ENCODE peak calls at places on chromosomes 1 and 21, in seven cellular contexts. One of them, this sample, is unnamed. For H3K4me1, the result is how much of the 10 kb centered on the place peaks cover.

GRCh38 chr1:167538657-167539056 is 14.9 kb downstream of the CREG1 start:
- DNase-seq in PC-3: no peak
- DNase-seq in upper lobe of right lung: no peak
- DNase-seq in fibroblast of lung: no peak
- DNase-seq in thoracic aorta: no peak
- DNase-seq in sigmoid colon: no peak
- DNase-seq in upper lobe of left lung: no peak
- DNase-seq in this sample: no peak

GRCh38 chr1:29235955-29236742 is at the start of gene PTPRU:
- DNase-seq in PC-3: peak
- DNase-seq in upper lobe of right lung: peak
- DNase-seq in fibroblast of lung: peak
- DNase-seq in thoracic aorta: peak
- DNase-seq in sigmoid colon: peak
- DNase-seq in upper lobe of left lung: peak
- DNase-seq in this sample: no peak

GRCh38 chr1:29653886-29654450 is 417.6 kb downstream of the PTPRU start:
- DNase-seq in PC-3: no peak
- DNase-seq in upper lobe of right lung: no peak
- DNase-seq in fibroblast of lung: no peak
- DNase-seq in thoracic aorta: no peak
- DNase-seq in sigmoid colon: no peak
- DNase-seq in upper lobe of left lung: no peak
- DNase-seq in this sample: peak

GRCh38 chr21:38126677-38127271 is 130.0 kb upstream of the KCNJ15 start:
- DNase-seq in PC-3: peak
- DNase-seq in upper lobe of right lung: peak
- DNase-seq in fibroblast of lung: peak
- DNase-seq in thoracic aorta: no peak
- DNase-seq in sigmoid colon: no peak
- DNase-seq in upper lobe of left lung: no peak
- DNase-seq in this sample: no peak

GRCh38 chr1:109272021-109272799 is 10.7 kb downstream of the PSRC1 start:
- DNase-seq in PC-3: no peak
- DNase-seq in upper lobe of right lung: no peak
- DNase-seq in fibroblast of lung: no peak
- DNase-seq in thoracic aorta: no peak
- DNase-seq in sigmoid colon: no peak
- DNase-seq in upper lobe of left lung: no peak
- DNase-seq in this sample: no peak

GRCh38 chr1:115613767-115614166 is 28.0 kb upstream of the VANGL1 start:
- DNase-seq in PC-3: no peak
- DNase-seq in upper lobe of right lung: no peak
- DNase-seq in fibroblast of lung: no peak
- DNase-seq in thoracic aorta: no peak
- DNase-seq in sigmoid colon: no peak
- DNase-seq in upper lobe of left lung: no peak
- DNase-seq in this sample: no peak

GRCh38 chr1:19341201-19342076 is 29.3 kb downstream of the SLC66A1 start:
- DNase-seq in PC-3: peak
- DNase-seq in upper lobe of right lung: peak
- DNase-seq in fibroblast of lung: peak
- DNase-seq in thoracic aorta: peak
- DNase-seq in sigmoid colon: peak
- DNase-seq in upper lobe of left lung: peak
- DNase-seq in this sample: no peak

GRCh38 chr1:67723620-67724019 is 38.6 kb downstream of the GADD45A start:
- DNase-seq in PC-3: peak
- DNase-seq in upper lobe of right lung: no peak
- DNase-seq in fibroblast of lung: peak
- DNase-seq in thoracic aorta: no peak
- DNase-seq in sigmoid colon: no peak
- DNase-seq in upper lobe of left lung: no peak
- DNase-seq in this sample: no peak

GRCh38 chr1:29703596-29703995 is 467.3 kb downstream of the PTPRU start:
- DNase-seq in PC-3: peak
- DNase-seq in upper lobe of right lung: peak
- DNase-seq in fibroblast of lung: peak
- DNase-seq in thoracic aorta: no peak
- DNase-seq in sigmoid colon: no peak
- DNase-seq in upper lobe of left lung: no peak
- DNase-seq in this sample: no peak

GRCh38 chr1:167795810-167796740 is 74.3 kb downstream of the MPZL1 start:
- DNase-seq in PC-3: peak
- DNase-seq in upper lobe of right lung: no peak
- DNase-seq in fibroblast of lung: peak
- DNase-seq in thoracic aorta: no peak
- DNase-seq in sigmoid colon: peak
- DNase-seq in upper lobe of left lung: no peak
- DNase-seq in this sample: peak

DNA sequence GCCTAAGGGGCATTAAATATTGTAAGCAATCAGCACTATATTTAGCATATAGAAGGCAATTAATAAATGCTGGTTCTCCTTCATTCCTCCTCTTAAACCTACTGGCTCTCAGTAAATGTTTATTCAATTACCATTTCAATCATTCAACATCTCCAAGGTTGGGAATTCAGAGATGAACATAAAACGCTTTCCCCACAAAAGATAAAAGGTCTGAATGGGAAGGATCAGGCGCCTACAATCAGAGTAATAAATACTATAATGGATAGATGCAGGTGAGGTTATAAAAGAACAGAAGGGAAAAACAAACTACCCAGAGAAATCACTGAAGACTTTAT is 407 bp upstream of the KTI12 start:
- DNase-seq in PC-3: no peak
- DNase-seq in upper lobe of right lung: no peak
- DNase-seq in fibroblast of lung: no peak
- DNase-seq in thoracic aorta: no peak
- DNase-seq in sigmoid colon: no peak
- DNase-seq in upper lobe of left lung: no peak
- DNase-seq in this sample: no peak
- H3K4me3 ChIP-seq in PC-3: peak
- H3K4me3 ChIP-seq in upper lobe of right lung: peak
- H3K4me3 ChIP-seq in fibroblast of lung: peak
- H3K4me3 ChIP-seq in thoracic aorta: peak
- H3K4me3 ChIP-seq in sigmoid colon: peak
- H3K4me3 ChIP-seq in upper lobe of left lung: peak
- H3K4me3 ChIP-seq in this sample: peak

GRCh38 chr1:206651014-206651413 is 15.7 kb downstream of the DYRK3 start:
- DNase-seq in PC-3: no peak
- DNase-seq in upper lobe of right lung: no peak
- DNase-seq in fibroblast of lung: no peak
- DNase-seq in thoracic aorta: no peak
- DNase-seq in sigmoid colon: no peak
- DNase-seq in upper lobe of left lung: no peak
- DNase-seq in this sample: no peak

GRCh38 chr1:206651958-206652890 is 16.9 kb downstream of the DYRK3 start:
- DNase-seq in PC-3: no peak
- DNase-seq in upper lobe of right lung: no peak
- DNase-seq in fibroblast of lung: no peak
- DNase-seq in thoracic aorta: no peak
- DNase-seq in sigmoid colon: no peak
- DNase-seq in upper lobe of left lung: no peak
- DNase-seq in this sample: no peak

GRCh38 chr1:206647224-206647623 is 11.9 kb downstream of the DYRK3 start:
- DNase-seq in PC-3: no peak
- DNase-seq in upper lobe of right lung: no peak
- DNase-seq in fibroblast of lung: no peak
- DNase-seq in thoracic aorta: no peak
- DNase-seq in sigmoid colon: no peak
- DNase-seq in upper lobe of left lung: no peak
- DNase-seq in this sample: no peak

GRCh38 chr1:206646504-206646903 is 11.2 kb downstream of the DYRK3 start:
- DNase-seq in PC-3: no peak
- DNase-seq in upper lobe of right lung: no peak
- DNase-seq in fibroblast of lung: no peak
- DNase-seq in thoracic aorta: no peak
- DNase-seq in sigmoid colon: no peak
- DNase-seq in upper lobe of left lung: no peak
- DNase-seq in this sample: no peak

GRCh38 chr1:206649261-206649660 is 13.9 kb downstream of the DYRK3 start:
- DNase-seq in PC-3: peak
- DNase-seq in upper lobe of right lung: no peak
- DNase-seq in fibroblast of lung: no peak
- DNase-seq in thoracic aorta: no peak
- DNase-seq in sigmoid colon: no peak
- DNase-seq in upper lobe of left lung: no peak
- DNase-seq in this sample: no peak
- H3K4me1 ChIP-seq in PC-3: under half
- H3K4me1 ChIP-seq in upper lobe of right lung: under half
- H3K4me1 ChIP-seq in fibroblast of lung: under half
- H3K4me1 ChIP-seq in thoracic aorta: under half
- H3K4me1 ChIP-seq in sigmoid colon: under half
- H3K4me1 ChIP-seq in upper lobe of left lung: under half
- H3K4me1 ChIP-seq in this sample: under half

GRCh38 chr21:42593007-42593814 is 60.2 kb upstream of the PDE9A start:
- DNase-seq in PC-3: peak
- DNase-seq in upper lobe of right lung: peak
- DNase-seq in fibroblast of lung: peak
- DNase-seq in thoracic aorta: no peak
- DNase-seq in sigmoid colon: peak
- DNase-seq in upper lobe of left lung: peak
- DNase-seq in this sample: no peak
- H3K4me3 ChIP-seq in PC-3: peak
- H3K4me3 ChIP-seq in upper lobe of right lung: no peak
- H3K4me3 ChIP-seq in fibroblast of lung: no peak
- H3K4me3 ChIP-seq in thoracic aorta: no peak
- H3K4me3 ChIP-seq in sigmoid colon: no peak
- H3K4me3 ChIP-seq in upper lobe of left lung: no peak
- H3K4me3 ChIP-seq in this sample: peak

GRCh38 chr1:100936194-100936967 is 40.5 kb downstream of the SLC30A7 start:
- DNase-seq in PC-3: no peak
- DNase-seq in upper lobe of right lung: no peak
- DNase-seq in fibroblast of lung: no peak
- DNase-seq in thoracic aorta: no peak
- DNase-seq in sigmoid colon: no peak
- DNase-seq in upper lobe of left lung: no peak
- DNase-seq in this sample: no peak
- H3K4me1 ChIP-seq in PC-3: under half
- H3K4me1 ChIP-seq in upper lobe of right lung: under half
- H3K4me1 ChIP-seq in fibroblast of lung: under half
- H3K4me1 ChIP-seq in thoracic aorta: under half
- H3K4me1 ChIP-seq in sigmoid colon: under half
- H3K4me1 ChIP-seq in upper lobe of left lung: under half
- H3K4me1 ChIP-seq in this sample: under half

GRCh38 chr1:217270121-217270520 is 360.8 kb downstream of the GPATCH2 start:
- DNase-seq in PC-3: no peak
- DNase-seq in upper lobe of right lung: no peak
- DNase-seq in fibroblast of lung: no peak
- DNase-seq in thoracic aorta: no peak
- DNase-seq in sigmoid colon: no peak
- DNase-seq in upper lobe of left lung: no peak
- DNase-seq in this sample: no peak
- H3K4me3 ChIP-seq in PC-3: no peak
- H3K4me3 ChIP-seq in upper lobe of right lung: no peak
- H3K4me3 ChIP-seq in fibroblast of lung: no peak
- H3K4me3 ChIP-seq in thoracic aorta: no peak
- H3K4me3 ChIP-seq in sigmoid colon: no peak
- H3K4me3 ChIP-seq in upper lobe of left lung: no peak
- H3K4me3 ChIP-seq in this sample: no peak

GRCh38 chr1:91750398-91750996 is 135.5 kb downstream of the TGFBR3 start:
- DNase-seq in PC-3: no peak
- DNase-seq in upper lobe of right lung: no peak
- DNase-seq in fibroblast of lung: peak
- DNase-seq in thoracic aorta: no peak
- DNase-seq in sigmoid colon: peak
- DNase-seq in upper lobe of left lung: no peak
- DNase-seq in this sample: no peak

GRCh38 chr1:91751281-91751680 is 134.7 kb downstream of the TGFBR3 start:
- DNase-seq in PC-3: no peak
- DNase-seq in upper lobe of right lung: no peak
- DNase-seq in fibroblast of lung: peak
- DNase-seq in thoracic aorta: no peak
- DNase-seq in sigmoid colon: peak
- DNase-seq in upper lobe of left lung: no peak
- DNase-seq in this sample: no peak

GRCh38 chr1:91754348-91754747 is 131.6 kb downstream of the TGFBR3 start:
- DNase-seq in PC-3: peak
- DNase-seq in upper lobe of right lung: no peak
- DNase-seq in fibroblast of lung: peak
- DNase-seq in thoracic aorta: no peak
- DNase-seq in sigmoid colon: peak
- DNase-seq in upper lobe of left lung: no peak
- DNase-seq in this sample: no peak

GRCh38 chr1:91753878-91754277 is 132.1 kb downstream of the TGFBR3 start:
- DNase-seq in PC-3: no peak
- DNase-seq in upper lobe of right lung: no peak
- DNase-seq in fibroblast of lung: peak
- DNase-seq in thoracic aorta: no peak
- DNase-seq in sigmoid colon: no peak
- DNase-seq in upper lobe of left lung: no peak
- DNase-seq in this sample: no peak

GRCh38 chr1:91752324-91752723 is 133.6 kb downstream of the TGFBR3 start:
- DNase-seq in PC-3: no peak
- DNase-seq in upper lobe of right lung: no peak
- DNase-seq in fibroblast of lung: no peak
- DNase-seq in thoracic aorta: no peak
- DNase-seq in sigmoid colon: no peak
- DNase-seq in upper lobe of left lung: no peak
- DNase-seq in this sample: no peak
- H3K4me1 ChIP-seq in PC-3: under half
- H3K4me1 ChIP-seq in upper lobe of right lung: under half
- H3K4me1 ChIP-seq in fibroblast of lung: under half
- H3K4me1 ChIP-seq in thoracic aorta: under half
- H3K4me1 ChIP-seq in sigmoid colon: half or more
- H3K4me1 ChIP-seq in upper lobe of left lung: under half
- H3K4me1 ChIP-seq in this sample: half or more

DNA sequence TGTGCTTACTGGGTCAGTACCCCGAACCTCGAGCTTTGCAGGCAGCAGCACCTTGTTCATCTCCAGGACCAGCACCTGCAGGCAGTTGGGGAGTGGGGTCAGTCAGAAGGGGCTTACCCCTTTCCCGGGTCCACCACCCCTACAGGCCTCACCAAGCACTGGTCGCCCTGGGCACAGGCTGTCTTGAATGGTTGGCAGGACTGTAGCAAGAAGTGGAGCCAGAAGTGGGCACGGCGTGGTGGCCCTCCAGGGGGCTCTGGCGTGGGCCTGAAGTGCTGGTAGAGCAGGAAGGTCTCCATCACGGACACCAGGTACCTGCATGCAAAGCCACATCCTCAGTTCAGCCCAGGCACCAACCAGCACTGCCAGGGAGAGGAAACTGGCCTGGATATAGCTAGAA is 5.2 kb downstream of the MAP3K6 start:
- DNase-seq in PC-3: no peak
- DNase-seq in upper lobe of right lung: no peak
- DNase-seq in fibroblast of lung: no peak
- DNase-seq in thoracic aorta: no peak
- DNase-seq in sigmoid colon: no peak
- DNase-seq in upper lobe of left lung: no peak
- DNase-seq in this sample: no peak
- H3K4me3 ChIP-seq in PC-3: no peak
- H3K4me3 ChIP-seq in upper lobe of right lung: no peak
- H3K4me3 ChIP-seq in fibroblast of lung: no peak
- H3K4me3 ChIP-seq in thoracic aorta: no peak
- H3K4me3 ChIP-seq in sigmoid colon: no peak
- H3K4me3 ChIP-seq in upper lobe of left lung: no peak
- H3K4me3 ChIP-seq in this sample: no peak

This sample was measured in esophagus muscularis mucosa.